ENCODE peak calls at places on chromosomes 1 and 21, in four cellular contexts. N is kidney epithelial cell, T is endodermal cell, K is left ventricle myocardium inferior. D is an unnamed sample.

GRCh38 chr1:180909005-180909414 is 3.7 kb upstream of the KIAA1614 start:
- DNase-seq in K (no peak), N (no peak), T (peak; percentile 33), D (no peak)

GRCh38 chr1:42721926-42722325 is 18.1 kb downstream of the CLDN19 start:
- DNase-seq in K (no peak), T (no peak), N (no peak), D (no peak)

GRCh38 chr1:8189931-8190483 is 127.9 kb upstream of the SLC45A1 start:
- DNase-seq in T (no peak), K (no peak), N (no peak), D (peak; percentile 8)

GRCh38 chr1:44061857-44062256 is 30.6 kb upstream of the SLC6A9 start:
- DNase-seq in T (no peak), N (no peak), K (no peak), D (no peak)

GRCh38 chr1:152960452-152961044 is 9.9 kb upstream of the SPRR4 start:
- DNase-seq in K (no peak), N (no peak), T (peak; percentile 48), D (peak; percentile 55)

GRCh38 chr1:151611288-151611790 is 511 bp upstream of the SNX27 start:
- DNase-seq in T (no peak), N (no peak), K (no peak), D (no peak)

GRCh38 chr1:15155760-15156743 is 2.5 kb downstream of the TMEM51 start:
- DNase-seq in K (no peak), N (no peak), T (no peak), D (no peak)

GRCh38 chr1:203666621-203667020 is 40.0 kb downstream of the ATP2B4 start:
- DNase-seq in T (no peak), N (no peak), K (no peak), D (no peak)

GRCh38 chr1:197320991-197321531 is 53.0 kb downstream of the CRB1 start:
- DNase-seq in T (no peak), K (no peak), N (peak; percentile 38), D (no peak)

GRCh38 chr1:168121314-168122029 is 15.3 kb downstream of the GPR161 start:
- DNase-seq in N (no peak), T (no peak), K (peak; percentile 83), D (no peak)

GRCh38 chr1:97186381-97186780 is 464.8 kb downstream of the PTBP2 start:
- DNase-seq in N (no peak), T (peak; percentile 63), K (no peak), D (no peak)

GRCh38 chr21:39362733-39363132 is 13.8 kb upstream of the HMGN1 start:
- DNase-seq in N (no peak), T (no peak), K (no peak), D (no peak)

GRCh38 chr1:119160851-119161250 is 20.4 kb upstream of the WARS2 start:
- DNase-seq in T (no peak), N (no peak), K (no peak), D (no peak)

GRCh38 chr1:35615440-35615839 is 25.9 kb downstream of the PSMB2 start:
- DNase-seq in N (no peak), K (no peak), T (peak; percentile 56), D (no peak)

GRCh38 chr1:232422098-232422497 is 207.8 kb downstream of the SIPA1L2 start:
- DNase-seq in T (no peak), N (no peak), K (no peak), D (no peak)

GRCh38 chr1:21696931-21697330 is 27.8 kb upstream of the RAP1GAP start:
- DNase-seq in T (no peak), N (no peak), K (no peak), D (no peak)

GRCh38 chr1:112737573-112737972 is 22.4 kb upstream of the PPM1J start:
- DNase-seq in T (no peak), K (no peak), N (no peak), D (no peak)

GRCh38 chr1:170267317-170267716 is 121.6 kb downstream of the NTMT2 start:
- DNase-seq in K (no peak), N (no peak), T (peak; percentile 66), D (no peak)

GRCh38 chr1:240027059-240027462 is 64.6 kb upstream of the FMN2 start:
- DNase-seq in T (peak; percentile 81), K (no peak), N (peak; percentile 4), D (peak; percentile 44)

GRCh38 chr1:59366352-59366751 is 69.5 kb downstream of the FGGY start:
- DNase-seq in T (no peak), K (no peak), N (no peak), D (no peak)

GRCh38 chr21:38916214-38916964 is 110.7 kb downstream of the ETS2 start:
- DNase-seq in K (no peak), T (peak; percentile 29), N (no peak), D (no peak)

GRCh38 chr1:224340711-224341384 is 10.9 kb upstream of the NVL start:
- DNase-seq in T (peak; percentile 80), N (no peak), K (peak; percentile 23), D (peak; percentile 81)

GRCh38 chr1:205632374-205633169 is 761 bp upstream of the ELK4 start:
- DNase-seq in N (no peak), K (no peak), T (no peak), D (no peak)

GRCh38 chr1:201791775-201792166 is 37.2 kb upstream of the IPO9 start:
- DNase-seq in K (peak; percentile 37), T (no peak), N (no peak), D (no peak)

GRCh38 chr1:198499588-198499987 is 40.9 kb downstream of the ATP6V1G3 start:
- DNase-seq in N (no peak), K (no peak), T (no peak), D (no peak)

GRCh38 chr1:229334269-229334668 is 8.6 kb downstream of the CCSAP start:
- DNase-seq in K (no peak), N (no peak), T (no peak), D (no peak)

GRCh38 chr1:12276225-12276624 is 46.4 kb downstream of the VPS13D start:
- DNase-seq in K (no peak), N (no peak), T (peak; percentile 79), D (peak; percentile 56)

GRCh38 chr1:36776949-36777348 is 257.4 kb downstream of the GRIK3 start:
- DNase-seq in N (no peak), T (no peak), K (no peak), D (no peak)

GRCh38 chr1:218499021-218499691 is 154.0 kb downstream of the TGFB2 start:
- DNase-seq in T (no peak), N (peak; percentile 72), K (no peak), D (no peak)

GRCh38 chr1:18230840-18231239 is 123.2 kb downstream of the IGSF21 start:
- DNase-seq in N (no peak), T (no peak), K (no peak), D (no peak)

GRCh38 chr1:95154096-95154495 is 36.9 kb downstream of the TLCD4 start:
- DNase-seq in N (no peak), K (no peak), T (no peak), D (no peak)

GRCh38 chr1:52631759-52632331 is 1.1 kb upstream of the SHISAL2A start:
- DNase-seq in N (no peak), K (no peak), T (peak; percentile 47), D (no peak)

GRCh38 chr1:155185783-155186265 is 12.2 kb downstream of the TRIM46 start:
- DNase-seq in K (peak; percentile 9), T (no peak), N (no peak), D (no peak)

GRCh38 chr21:34779860-34780259 is 111.1 kb downstream of the CLIC6 start:
- DNase-seq in K (no peak), T (no peak), N (no peak), D (no peak)

GRCh38 chr21:16624468-16625102 is 888.3 kb upstream of the CXADR start:
- DNase-seq in K (no peak), N (no peak), T (no peak), D (no peak)

GRCh38 chr1:4657244-4657789 is 2.9 kb downstream of the AJAP1 start:
- DNase-seq in T (peak; percentile 74), N (no peak), K (no peak), D (peak; percentile 69)
- H3K27me3 ChIP-seq in T (peaks cover 15% of the 10 kb centered on the region), N (peaks cover 48% of the 10 kb centered on the region), K (peaks cover 98% of the 10 kb centered on the region), D (peaks cover 52% of the 10 kb centered on the region)

DNA sequence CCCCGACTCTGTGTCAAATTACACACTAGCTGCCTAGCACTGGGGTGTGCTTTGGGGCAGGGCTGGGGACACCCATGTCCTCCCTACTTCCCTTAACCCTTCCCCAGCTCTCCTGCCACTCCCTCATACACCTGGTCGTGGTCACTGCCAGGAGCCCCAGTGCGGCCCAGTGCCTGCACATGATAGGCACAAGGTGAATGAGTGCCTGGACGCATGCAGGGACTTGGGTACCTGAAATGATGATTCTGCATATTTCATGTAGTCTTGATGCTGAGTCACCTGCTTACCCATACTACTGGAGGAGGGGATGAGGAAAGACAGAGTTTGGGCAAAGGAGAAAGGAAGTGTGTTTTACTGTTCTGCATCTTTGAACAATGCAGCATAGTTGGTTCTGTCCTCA is 1.5 kb upstream of the VANGL2 start:
- DNase-seq in N (no peak), K (no peak), T (no peak), D (no peak)
- H3K27me3 ChIP-seq in N (no peaks in the 10 kb centered on the region), K (peaks cover 15% of the 10 kb centered on the region), T (no peaks in the 10 kb centered on the region), D (no peaks in the 10 kb centered on the region)

DNA sequence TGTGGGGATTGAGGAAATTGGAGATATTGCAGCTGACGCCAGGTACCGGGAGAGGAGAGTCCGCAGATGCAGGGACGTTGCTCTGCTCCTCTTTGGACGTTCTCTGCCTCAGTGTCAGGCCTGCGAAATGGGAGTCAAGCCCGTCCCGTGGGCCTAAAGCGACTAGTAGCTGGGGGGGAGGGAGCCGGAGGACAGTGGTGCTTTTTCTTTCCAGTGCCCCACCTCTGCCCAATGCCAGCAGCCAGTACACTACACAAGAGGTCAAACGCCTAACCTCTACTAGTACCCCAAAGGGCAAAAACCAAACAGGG is 413.6 kb upstream of the ESRRG start:
- DNase-seq in K (no peak), N (no peak), T (no peak), D (peak; percentile 50)
- H3K27me3 ChIP-seq in K (peaks cover 84% of the 10 kb centered on the region), N (peaks cover 67% of the 10 kb centered on the region), T (peaks cover 93% of the 10 kb centered on the region), D (peaks cover 96% of the 10 kb centered on the region)

GRCh38 chr21:41766883-41767605 is at the start of gene RIPK4:
- DNase-seq in K (no peak), N (peak; percentile 85), T (peak; percentile 97), D (peak; percentile 98)

GRCh38 chr21:41765393-41765950 is 1.4 kb downstream of the RIPK4 start:
- DNase-seq in N (no peak), K (no peak), T (peak; percentile 58), D (peak; percentile 51)

GRCh38 chr21:41767606-41768370 is 936 bp upstream of the RIPK4 start:
- DNase-seq in T (peak; percentile 79), K (no peak), N (peak; percentile 75), D (peak; percentile 66)

GRCh38 chr21:41764558-41765392 is 2.1 kb downstream of the RIPK4 start:
- DNase-seq in N (peak; percentile 75), T (peak; percentile 49), K (no peak), D (peak; percentile 43)

DNA sequence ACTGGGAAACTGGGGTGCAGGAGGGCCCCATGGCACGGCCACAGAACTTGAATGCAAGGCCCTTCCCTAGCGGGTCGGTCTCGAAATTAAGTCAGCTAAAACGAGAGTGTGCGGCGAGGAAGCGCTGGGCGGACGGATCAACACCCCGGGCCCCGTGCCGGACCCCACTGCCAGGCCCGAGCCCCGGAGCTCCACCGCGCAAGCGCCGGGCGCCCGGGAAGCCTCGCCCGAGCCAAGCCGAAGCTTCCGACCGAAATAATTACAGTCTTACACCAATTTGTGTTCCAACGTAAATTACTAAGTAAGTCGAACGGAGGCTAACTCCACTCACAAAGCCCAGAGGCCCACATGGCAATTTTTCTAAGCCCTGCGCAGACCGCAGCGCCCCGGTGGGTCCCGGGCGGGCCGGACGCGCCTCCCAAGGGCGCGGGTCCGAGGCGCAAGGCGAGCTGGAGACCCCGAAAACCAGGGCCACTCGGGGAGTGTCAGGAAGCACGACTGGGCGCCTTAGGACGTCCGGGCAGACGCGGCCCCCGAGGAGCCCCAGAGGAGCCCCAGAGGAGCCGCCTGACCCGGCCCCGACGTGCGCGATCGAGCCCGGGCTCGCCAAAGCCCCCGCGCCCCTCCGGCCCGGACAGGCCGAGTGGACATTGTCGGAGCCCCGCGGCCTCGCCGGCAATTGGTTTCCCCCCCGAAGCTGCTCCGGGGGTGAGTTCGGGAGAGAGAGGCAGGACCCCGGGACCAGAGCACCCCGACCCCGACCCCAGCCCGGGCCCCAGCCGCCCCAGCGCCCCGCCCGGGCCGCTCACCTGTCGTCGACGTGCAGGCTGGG is 585 bp downstream of the RIPK4 start:
- DNase-seq in N (no peak), K (no peak), T (peak; percentile 74), D (peak; percentile 85)
- H3K27me3 ChIP-seq in N (no peaks in the 10 kb centered on the region), K (peaks cover 100% of the 10 kb centered on the region), T (peaks cover 100% of the 10 kb centered on the region), D (peaks cover 85% of the 10 kb centered on the region)